ENCODE peak calls at places on chromosome 22, in four cellular contexts. One of them, this sample, is unnamed.

GRCh38 chr22:30542811-30543188 is 3.7 kb downstream of the SEC14L6 start:
- DNase-seq in activated B cell treated with CpG ODN at 0.5 μM for 24 hours: no peak
- DNase-seq in H1: no peak
- DNase-seq in GM13977: no peak
- DNase-seq in this sample: no peak

GRCh38 chr22:21691773-21692172 is 26.0 kb downstream of the PPIL2 start:
- DNase-seq in activated B cell treated with CpG ODN at 0.5 μM for 24 hours: no peak
- DNase-seq in GM13977: no peak
- DNase-seq in H1: no peak
- DNase-seq in this sample: no peak

GRCh38 chr22:30014244-30014643 is 66.0 kb upstream of the HORMAD2 start:
- DNase-seq in H1: no peak
- DNase-seq in activated B cell treated with CpG ODN at 0.5 μM for 24 hours: no peak
- DNase-seq in GM13977: no peak
- DNase-seq in this sample: no peak

GRCh38 chr22:49664891-49665290 is 162.8 kb downstream of the BRD1 start:
- DNase-seq in GM13977: no peak
- DNase-seq in activated B cell treated with CpG ODN at 0.5 μM for 24 hours: no peak
- DNase-seq in H1: no peak
- DNase-seq in this sample: no peak

GRCh38 chr22:21761086-21761485 is 25.5 kb upstream of the YPEL1 start:
- DNase-seq in activated B cell treated with CpG ODN at 0.5 μM for 24 hours: no peak
- DNase-seq in GM13977: no peak
- DNase-seq in H1: no peak
- DNase-seq in this sample: no peak

GRCh38 chr22:20904008-20904979 is 12.9 kb upstream of the CRKL start:
- DNase-seq in H1: no peak
- DNase-seq in GM13977: no peak
- DNase-seq in activated B cell treated with CpG ODN at 0.5 μM for 24 hours: no peak
- DNase-seq in this sample: peak; percentile 97

GRCh38 chr22:28418063-28418462 is 261.6 kb downstream of the TTC28 start:
- DNase-seq in GM13977: no peak
- DNase-seq in activated B cell treated with CpG ODN at 0.5 μM for 24 hours: no peak
- DNase-seq in H1: no peak
- DNase-seq in this sample: no peak

GRCh38 chr22:20112623-20113511 is 3.0 kb upstream of the RANBP1 start:
- DNase-seq in GM13977: no peak
- DNase-seq in activated B cell treated with CpG ODN at 0.5 μM for 24 hours: no peak
- DNase-seq in H1: no peak
- DNase-seq in this sample: no peak

GRCh38 chr22:17121235-17122195 is at the start of gene TMEM121B:
- DNase-seq in GM13977: no peak
- DNase-seq in H1: peak; percentile 92
- DNase-seq in activated B cell treated with CpG ODN at 0.5 μM for 24 hours: no peak
- DNase-seq in this sample: no peak

This sample was measured in AG09309.